ENCODE peak calls at places on chromosomes 3 and 15, in seven cellular contexts. C, Z, G, U, D, R and T are unnamed samples.

GRCh38 chr3:149356044-149356592 is 21.3 kb downstream of the TM4SF1 start:
- DNase-seq in R (no peak), D (no peak), G (no peak), C (no peak), U (no peak), Z (no peak), T (no peak)

GRCh38 chr3:37700849-37701248 is 160.8 kb upstream of the CTDSPL start:
- DNase-seq in Z (no peak), G (peak), R (no peak), D (no peak), C (no peak), U (no peak), T (no peak)

GRCh38 chr3:98574157-98574556 is 19.3 kb downstream of the CPOX start:
- DNase-seq in D (no peak), C (no peak), G (no peak), R (no peak), U (no peak), Z (no peak), T (no peak)

GRCh38 chr3:148466143-148466542 is 231.6 kb upstream of the AGTR1 start:
- DNase-seq in G (no peak), D (no peak), C (peak), Z (no peak), R (no peak), U (peak), T (no peak)

GRCh38 chr3:66312039-66312438 is 91.2 kb downstream of the SLC25A26 start:
- DNase-seq in D (no peak), C (no peak), G (no peak), Z (no peak), U (no peak), R (no peak), T (no peak)

GRCh38 chr3:116417151-116417550 is 28.1 kb downstream of the LSAMP start:
- DNase-seq in C (no peak), Z (no peak), D (no peak), U (no peak), G (peak), R (no peak), T (no peak)

GRCh38 chr3:72985576-72985975 is 11.0 kb upstream of the PPP4R2 start:
- DNase-seq in R (no peak), D (no peak), Z (no peak), C (no peak), G (no peak), U (no peak), T (no peak)

GRCh38 chr15:69751575-69751974 is 299.0 kb downstream of the RPLP1 start:
- DNase-seq in U (no peak), Z (no peak), D (no peak), C (no peak), G (no peak), R (no peak), T (no peak)

GRCh38 chr3:146817705-146818104 is 212.6 kb upstream of the PLSCR5 start:
- DNase-seq in R (no peak), G (peak), Z (peak), D (peak), U (peak), C (peak), T (no peak)

GRCh38 chr3:67832807-67833206 is 178.4 kb upstream of the SUCLG2 start:
- DNase-seq in G (no peak), C (no peak), U (no peak), Z (peak), D (no peak), R (no peak), T (no peak)

GRCh38 chr15:34794590-34795206 is 651 bp downstream of the ACTC1 start:
- DNase-seq in R (no peak), C (no peak), U (no peak), G (no peak), Z (no peak), D (no peak), T (no peak)

GRCh38 chr15:92391640-92392039 is 2.0 kb upstream of the ST8SIA2 start:
- DNase-seq in D (no peak), G (peak), C (peak), U (peak), R (no peak), Z (peak), T (no peak)

GRCh38 chr3:58206406-58207011 is 4.3 kb downstream of the DNASE1L3 start:
- DNase-seq in G (no peak), R (no peak), D (no peak), Z (no peak), C (peak), U (peak), T (no peak)